ENCODE peak calls at places on chromosomes 13 and 19, in four cellular contexts. B is fibroblast of lung, R is GM12878, N is DND-41. P is an unnamed sample.

GRCh38 chr13:67742478-67742877 is 512.3 kb upstream of the PCDH9 start:
- DNase-seq in B (no peak), R (no peak), N (no peak), P (no peak)

GRCh38 chr19:4987692-4988370 is 18.9 kb downstream of the KDM4B start:
- DNase-seq in B (no peak), R (no peak), N (no peak), P (no peak)

GRCh38 chr19:7830272-7830771 is 304 bp downstream of the EVI5L start:
- DNase-seq in B (no peak), R (no peak), N (no peak), P (no peak)

GRCh38 chr13:23504188-23504587 is 66.0 kb upstream of the TNFRSF19 start:
- DNase-seq in B (no peak), R (no peak), N (no peak), P (no peak)

GRCh38 chr13:98530236-98530635 is 46.7 kb downstream of the STK24 start:
- DNase-seq in B (no peak), R (no peak), N (no peak), P (no peak)

GRCh38 chr13:59970847-59971246 is 192.9 kb downstream of the DIAPH3 start:
- DNase-seq in B (no peak), R (no peak), N (no peak), P (no peak)

GRCh38 chr19:51375504-51376221 is 3.2 kb upstream of the NKG7 start:
- DNase-seq in B (no peak), R (peak), N (peak), P (no peak)

GRCh38 chr19:5954293-5954692 is 23.6 kb downstream of the RANBP3 start:
- DNase-seq in B (no peak), R (no peak), N (no peak), P (no peak)

GRCh38 chr19:53432088-53432661 is 391 bp downstream of the ZNF761 start:
- DNase-seq in B (peak), R (no peak), N (peak), P (peak)

GRCh38 chr13:60351326-60351725 is 45.7 kb upstream of the TDRD3 start:
- DNase-seq in B (peak), R (no peak), N (no peak), P (no peak)

GRCh38 chr19:43446746-43447489 is 18.5 kb downstream of the LYPD3 start:
- DNase-seq in B (peak), R (no peak), N (peak), P (peak)

GRCh38 chr19:18700501-18701249 is 17.2 kb downstream of the CRTC1 start:
- DNase-seq in B (peak), R (peak), N (peak), P (peak)

GRCh38 chr13:82772802-82773201 is 1109.5 kb downstream of the SLITRK1 start:
- DNase-seq in B (peak), R (no peak), N (no peak), P (no peak)

GRCh38 chr19:8505680-8506401 is 3.4 kb upstream of the PRAM1 start:
- DNase-seq in B (peak), R (no peak), N (peak), P (peak)

GRCh38 chr19:33785795-33786194 is 10.9 kb upstream of the KCTD15 start:
- DNase-seq in B (peak), R (no peak), N (no peak), P (no peak)

GRCh38 chr19:55484571-55485438 is at the start of gene NAT14:
- DNase-seq in B (peak), R (no peak), N (peak), P (peak)

GRCh38 chr19:51807111-51807701 is 12.2 kb downstream of the FPR3 start:
- DNase-seq in B (no peak), R (no peak), N (peak), P (no peak)

GRCh38 chr13:50323440-50324070 is 308.3 kb downstream of the KCNRG start:
- DNase-seq in B (peak), R (no peak), N (no peak), P (no peak)

GRCh38 chr19:39416626-39417120 is 4.2 kb downstream of the PLEKHG2 start:
- DNase-seq in B (no peak), R (no peak), N (no peak), P (no peak)

GRCh38 chr13:63497601-63498000 is 2082.0 kb upstream of the PCDH20 start:
- DNase-seq in B (peak), R (no peak), N (no peak), P (no peak)

GRCh38 chr13:59318320-59318930 is 845.3 kb downstream of the DIAPH3 start:
- DNase-seq in B (peak), R (peak), N (peak), P (peak)

GRCh38 chr19:12611361-12611699 is 610 bp downstream of the ZNF791 start:
- DNase-seq in B (peak), R (no peak), N (no peak), P (no peak)

GRCh38 chr19:47511128-47511517 is 3.7 kb downstream of the NAPA start:
- DNase-seq in B (no peak), R (no peak), N (no peak), P (no peak)

GRCh38 chr13:109857803-109858202 is 71.4 kb upstream of the IRS2 start:
- DNase-seq in B (no peak), R (no peak), N (no peak), P (no peak)

GRCh38 chr19:2618611-2619010 is 83.9 kb downstream of the GNG7 start:
- DNase-seq in B (peak), R (no peak), N (peak), P (peak)

GRCh38 chr19:38384209-38385027 is 3.4 kb downstream of the GGN start:
- DNase-seq in B (peak), R (no peak), N (no peak), P (peak)

GRCh38 chr19:38381138-38381537 is 6.7 kb downstream of the GGN start:
- DNase-seq in B (no peak), R (no peak), N (no peak), P (no peak)

GRCh38 chr19:38383743-38384142 is 4.1 kb downstream of the GGN start:
- DNase-seq in B (no peak), R (no peak), N (no peak), P (no peak)

GRCh38 chr19:38385057-38385803 is 2.6 kb downstream of the GGN start:
- DNase-seq in B (no peak), R (no peak), N (no peak), P (no peak)

GRCh38 chr19:38383184-38383583 is 4.7 kb downstream of the GGN start:
- DNase-seq in B (no peak), R (no peak), N (no peak), P (no peak)
- H3K4me2 ChIP-seq in B (no peak), R (no peak), N (no peak), P (no peak)

DNA sequence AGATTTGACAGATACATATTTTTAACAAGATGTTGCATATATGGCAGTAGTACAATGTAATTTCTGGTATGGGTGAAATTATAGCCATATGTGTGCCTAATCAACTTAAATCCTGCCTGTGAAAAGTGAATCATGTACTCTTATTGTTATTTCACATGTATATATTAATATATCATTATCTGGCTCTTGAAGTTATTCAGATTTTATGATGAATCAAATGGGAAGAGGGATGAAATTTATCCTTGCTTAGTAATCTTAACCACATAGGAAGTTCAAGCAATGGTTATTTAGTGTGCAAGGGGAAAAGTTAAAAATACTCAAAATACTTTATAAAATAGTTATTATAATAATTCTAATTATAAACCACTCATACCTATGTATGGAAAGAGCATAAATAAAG is 80.6 kb downstream of the GPC6 start:
- DNase-seq in B (no peak), R (no peak), N (no peak), P (no peak)
- H3K4me2 ChIP-seq in B (peak), R (no peak), N (no peak), P (no peak)

DNA sequence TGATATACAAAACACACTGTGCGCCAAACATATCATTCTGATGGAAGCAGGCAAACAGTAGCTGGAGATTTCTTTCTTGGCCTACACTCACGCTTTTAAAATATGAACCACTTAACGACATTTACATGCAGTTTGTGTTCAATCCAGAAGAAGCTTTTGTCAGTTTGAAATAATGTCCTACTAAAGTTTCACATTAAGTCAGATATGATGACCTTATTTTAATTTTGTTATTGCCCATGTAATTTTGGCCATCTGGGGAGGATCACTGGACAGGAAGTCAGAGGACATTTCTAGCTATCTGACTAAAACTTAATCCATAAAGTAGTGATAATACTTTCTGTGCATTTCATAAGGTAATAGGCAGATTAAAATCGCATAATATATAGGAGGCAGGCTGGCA is 98.1 kb downstream of the DCLK1 start:
- DNase-seq in B (no peak), R (no peak), N (no peak), P (no peak)
- H3K4me2 ChIP-seq in B (no peak), R (no peak), N (no peak), P (no peak)

GRCh38 chr19:32719611-32720059 is at the start of gene TDRD12:
- DNase-seq in B (no peak), R (no peak), N (no peak), P (no peak)

GRCh38 chr19:32718286-32718685 is 1.3 kb upstream of the TDRD12 start:
- DNase-seq in B (no peak), R (no peak), N (no peak), P (no peak)

GRCh38 chr19:32717496-32717895 is 2.1 kb upstream of the TDRD12 start:
- DNase-seq in B (no peak), R (no peak), N (no peak), P (no peak)

GRCh38 chr19:32720936-32721250 is 1.3 kb downstream of the TDRD12 start:
- DNase-seq in B (no peak), R (no peak), N (no peak), P (no peak)

DNA sequence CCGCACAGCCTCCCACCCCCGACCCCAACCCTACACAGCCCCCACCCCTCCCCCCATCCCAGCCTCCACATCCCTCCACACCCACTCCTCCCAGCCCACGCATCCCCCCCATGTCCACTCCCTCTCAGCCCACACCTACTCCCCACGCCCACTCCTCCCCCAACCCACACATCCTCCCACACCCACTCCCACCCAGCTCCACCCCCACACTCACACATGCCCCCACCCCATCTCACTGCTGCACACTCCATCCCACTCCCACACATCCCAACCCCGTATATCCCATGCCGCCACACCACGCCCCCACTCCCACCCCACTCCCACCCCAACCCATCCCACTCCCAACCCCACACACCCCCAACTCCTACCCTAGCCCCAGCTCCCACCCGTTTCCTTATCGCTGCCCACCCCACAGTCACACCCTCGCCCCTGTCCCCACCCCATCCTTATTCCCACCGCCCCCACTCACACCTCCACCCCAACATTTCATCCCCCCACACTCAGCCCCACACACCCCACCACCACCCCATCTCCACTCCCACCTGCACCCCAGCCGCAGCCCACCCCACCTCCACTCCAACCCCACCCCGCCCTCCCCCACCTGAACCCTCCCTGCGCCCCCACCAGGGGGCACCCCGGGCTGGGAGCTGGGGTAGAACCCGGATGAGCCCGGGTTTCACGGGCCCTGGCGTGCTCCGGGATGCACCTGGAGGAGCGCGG is 809 bp downstream of the TDRD12 start:
- DNase-seq in B (no peak), R (no peak), N (no peak), P (no peak)
- H3K4me2 ChIP-seq in B (no peak), R (no peak), N (no peak), P (no peak)

DNA sequence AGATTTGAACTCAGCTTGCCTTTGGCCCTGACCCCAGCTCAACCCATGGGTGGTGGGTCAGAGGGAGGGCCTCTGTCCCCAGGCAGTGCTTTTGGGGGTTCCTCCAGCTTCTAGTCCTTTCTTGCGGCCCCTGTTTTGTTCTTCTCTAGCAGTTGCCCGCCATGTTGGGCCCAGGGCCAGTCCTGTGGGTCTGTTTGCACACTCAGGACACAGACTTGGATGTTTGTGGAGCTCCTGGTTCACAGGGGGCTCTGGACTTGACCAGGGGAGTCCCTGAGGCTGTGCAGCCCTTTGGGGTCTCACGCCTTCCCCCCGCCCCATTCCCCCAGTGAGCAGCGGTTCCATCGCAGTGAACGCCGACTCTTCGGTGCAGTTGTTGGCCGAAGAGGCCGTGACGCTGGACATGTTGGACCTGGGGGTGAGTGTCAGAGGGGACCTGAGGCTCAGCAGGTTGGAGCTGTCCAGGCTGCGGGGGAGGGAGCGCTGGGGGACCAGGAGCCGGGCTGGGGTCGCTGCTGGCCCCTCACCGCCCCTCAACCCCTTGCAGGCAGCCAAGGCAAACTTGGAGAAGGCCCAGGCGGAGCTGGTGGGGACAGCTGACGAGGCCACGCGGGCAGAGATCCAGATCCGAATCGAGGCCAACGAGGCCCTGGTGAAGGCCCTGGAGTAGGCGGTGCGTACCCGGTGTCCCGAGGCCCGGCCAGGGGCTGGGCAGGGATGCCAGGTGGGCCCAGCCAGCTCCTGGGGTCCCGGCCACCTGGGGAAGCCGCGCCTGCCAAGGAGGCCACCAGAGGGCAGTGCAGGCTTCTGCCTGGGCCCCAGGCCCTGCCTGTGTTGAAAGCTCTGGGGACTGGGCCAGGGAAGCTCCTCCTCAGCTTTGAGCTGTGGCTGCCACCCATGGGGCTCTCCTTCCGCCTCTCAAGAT is 2.5 kb downstream of the ATP5F1D start:
- DNase-seq in B (peak), R (no peak), N (peak), P (peak)
- H3K4me2 ChIP-seq in B (peak), R (peak), N (peak), P (peak)

DNA sequence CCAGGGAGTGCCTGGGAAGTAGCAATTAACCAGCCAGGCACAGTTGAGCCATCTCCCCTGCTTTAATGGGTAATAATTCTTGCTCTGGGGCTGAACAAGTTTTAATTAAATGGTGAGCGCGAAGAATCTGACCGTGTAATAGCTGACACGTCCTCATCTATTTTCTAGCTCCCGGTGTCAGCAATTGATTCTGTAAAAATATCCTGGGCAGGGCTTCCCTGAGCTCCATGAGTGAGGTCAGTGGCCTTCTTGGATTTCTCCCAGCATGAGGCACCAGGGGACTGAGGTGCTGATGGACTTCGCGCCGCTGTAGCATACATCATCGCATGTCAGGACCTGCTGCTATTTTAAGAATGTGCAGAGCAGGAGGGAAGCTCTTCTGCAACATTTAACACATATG is 27.0 kb downstream of the SIPA1L3 start:
- DNase-seq in B (no peak), R (no peak), N (no peak), P (no peak)
- H3K4me2 ChIP-seq in B (no peak), R (peak), N (no peak), P (peak)

GRCh38 chr19:1399745-1400144 is 1.6 kb downstream of the GAMT start:
- DNase-seq in B (no peak), R (no peak), N (no peak), P (no peak)
- H3K4me2 ChIP-seq in B (no peak), R (no peak), N (peak), P (no peak)

DNA sequence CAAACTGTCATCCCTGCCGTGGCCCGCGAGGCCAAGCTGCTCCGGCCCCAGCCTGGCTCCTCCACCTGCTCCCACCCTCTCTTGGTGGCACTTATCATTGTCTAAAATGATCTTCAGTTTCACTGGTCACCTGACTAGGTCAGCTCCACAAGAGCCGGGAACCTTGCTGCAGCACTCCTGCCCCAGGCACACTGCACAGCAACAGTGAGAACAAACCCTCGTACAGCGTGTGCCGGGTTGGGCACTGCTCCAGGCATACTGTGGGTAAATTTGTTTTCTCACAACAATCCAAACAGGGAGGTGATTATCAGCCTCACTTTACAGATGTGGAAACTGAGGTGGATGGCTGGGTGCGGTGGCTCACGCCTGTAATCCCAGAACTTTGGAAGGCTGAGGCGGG is 8.9 kb downstream of the DEDD2 start:
- DNase-seq in B (no peak), R (no peak), N (no peak), P (no peak)
- H3K4me2 ChIP-seq in B (no peak), R (no peak), N (no peak), P (no peak)

DNA sequence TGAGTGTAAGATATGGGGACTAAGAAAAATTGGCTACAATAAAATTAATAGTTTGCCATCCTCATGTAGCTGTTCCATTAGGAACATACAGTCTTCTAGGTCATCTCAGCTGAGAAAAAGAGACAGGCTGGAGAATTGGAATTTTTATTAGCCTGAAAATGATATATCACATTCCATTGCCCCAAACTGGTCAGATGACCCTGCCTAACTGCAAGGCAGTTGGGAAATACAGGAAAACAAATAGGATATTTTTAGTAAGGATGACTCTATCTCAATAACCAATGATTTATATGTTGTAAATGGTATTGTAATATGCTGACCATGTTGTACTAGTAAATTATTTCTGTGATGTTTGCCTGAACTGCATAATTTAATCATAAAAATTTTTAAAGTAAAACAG is 673.8 kb downstream of the PCDH9 start:
- DNase-seq in B (no peak), R (no peak), N (no peak), P (no peak)
- H3K4me2 ChIP-seq in B (no peak), R (no peak), N (no peak), P (no peak)

GRCh38 chr13:48507024-48507423 is 25.9 kb downstream of the RCBTB2 start:
- DNase-seq in B (no peak), R (no peak), N (no peak), P (no peak)
- H3K4me2 ChIP-seq in B (no peak), R (no peak), N (peak), P (no peak)